ENCODE peak calls at places on chromosomes 2 and 18, in six cellular contexts. S is sciatic nerve; C is activated CD4-positive, alpha-beta T cell treated with anti-CD3 and anti-CD28 coated beads, Interleukin-2, amount 50 U/mL, for 48 hours; T is HTR-8/SVneo; P is pons; R is CD4-positive, alpha-beta T cell. J is an unnamed sample.

GRCh38 chr2:715847-716573 is 38.8 kb upstream of the TMEM18 start:
- DNase-seq in S (no peak), P (no peak), T (peak), R (no peak), C (no peak), J (peak)

GRCh38 chr2:24382363-24383021 is 22.2 kb upstream of the ITSN2 start:
- DNase-seq in C (peak), T (peak), R (peak), P (peak), S (peak), J (peak)

GRCh38 chr2:224362094-224362493 is 39.8 kb downstream of the FAM124B start:
- DNase-seq in R (no peak), C (no peak), S (no peak), P (no peak), T (no peak), J (no peak)

GRCh38 chr2:207472343-207473202 is 57.2 kb upstream of the CREB1 start:
- DNase-seq in R (no peak), P (no peak), T (no peak), C (no peak), S (no peak), J (no peak)

GRCh38 chr2:180876506-180876905 is 103.9 kb upstream of the UBE2E3 start:
- DNase-seq in S (no peak), C (no peak), R (no peak), P (no peak), T (no peak), J (no peak)

GRCh38 chr2:208392300-208392699 is 14.3 kb upstream of the PTH2R start:
- DNase-seq in P (no peak), C (no peak), S (no peak), T (no peak), R (no peak), J (no peak)

GRCh38 chr18:79589601-79590091 is 90.0 kb upstream of the CTDP1 start:
- DNase-seq in S (no peak), R (no peak), C (no peak), T (no peak), P (no peak), J (peak)

GRCh38 chr2:172531309-172531708 is 24.6 kb upstream of the PDK1 start:
- DNase-seq in T (no peak), R (no peak), S (no peak), C (no peak), P (no peak), J (no peak)

GRCh38 chr2:239561448-239562001 is 160.7 kb upstream of the HDAC4 start:
- DNase-seq in S (peak), T (no peak), R (no peak), P (no peak), C (no peak), J (no peak)

GRCh38 chr2:156670104-156670503 is 233.9 kb downstream of the GPD2 start:
- DNase-seq in T (no peak), C (no peak), R (no peak), P (no peak), S (no peak), J (no peak)

GRCh38 chr2:147641644-147642043 is 203.2 kb upstream of the ACVR2A start:
- DNase-seq in S (no peak), P (no peak), R (no peak), T (no peak), C (no peak), J (no peak)

GRCh38 chr2:142521492-142521891 is 356.0 kb upstream of the KYNU start:
- DNase-seq in C (no peak), T (no peak), S (no peak), P (no peak), R (no peak), J (no peak)

GRCh38 chr18:63258749-63259580 is 60.6 kb downstream of the BCL2 start:
- DNase-seq in R (no peak), T (no peak), P (peak), C (no peak), S (no peak), J (peak)

GRCh38 chr2:20618886-20619521 is 31.9 kb downstream of the HS1BP3 start:
- DNase-seq in C (no peak), R (no peak), S (peak), T (no peak), P (no peak), J (no peak)

GRCh38 chr2:72979896-72980295 is 62.6 kb downstream of the EMX1 start:
- DNase-seq in T (no peak), S (no peak), R (no peak), P (peak), C (no peak), J (no peak)

GRCh38 chr2:143219266-143219665 is 90.0 kb downstream of the ARHGAP15 start:
- DNase-seq in S (no peak), R (no peak), P (no peak), T (no peak), C (no peak), J (no peak)

GRCh38 chr2:148338544-148338943 is 306.0 kb upstream of the EPC2 start:
- DNase-seq in S (no peak), T (peak), R (no peak), C (no peak), P (no peak), J (no peak)

GRCh38 chr18:44536041-44536440 is 144.6 kb upstream of the SETBP1 start:
- DNase-seq in P (no peak), T (no peak), R (no peak), S (no peak), C (no peak), J (no peak)

GRCh38 chr2:165268751-165269150 is 29.5 kb downstream of the SCN2A start:
- DNase-seq in C (no peak), R (no peak), T (no peak), S (no peak), P (no peak), J (no peak)

GRCh38 chr2:235143789-235144188 is 192.0 kb downstream of the SH3BP4 start:
- DNase-seq in C (no peak), P (no peak), T (no peak), S (peak), R (no peak), J (no peak)

GRCh38 chr2:114661926-114662670 is 219.7 kb downstream of the DPP10 start:
- DNase-seq in P (peak), R (no peak), C (no peak), T (no peak), S (peak), J (no peak)

GRCh38 chr2:11963966-11964365 is 217.5 kb downstream of the LPIN1 start:
- DNase-seq in T (no peak), S (no peak), C (no peak), R (no peak), P (no peak), J (peak)

GRCh38 chr2:98623657-98624056 is 15.3 kb downstream of the UNC50 start:
- DNase-seq in R (no peak), S (peak), T (no peak), P (no peak), C (no peak), J (no peak)

GRCh38 chr2:223597071-223597470 is 5.1 kb downstream of the SCG2 start:
- DNase-seq in R (no peak), C (no peak), T (no peak), S (no peak), P (no peak), J (no peak)

GRCh38 chr2:25294573-25295462 is 46.9 kb downstream of the DNMT3A start:
- DNase-seq in P (peak), S (peak), T (no peak), R (peak), C (peak), J (peak)

GRCh38 chr2:12261993-12262680 is 454.6 kb upstream of the TRIB2 start:
- DNase-seq in T (no peak), R (no peak), C (no peak), P (no peak), S (no peak), J (no peak)

GRCh38 chr2:41933585-41934322 is 114.1 kb upstream of the PKDCC start:
- DNase-seq in P (no peak), T (peak), C (no peak), S (no peak), R (no peak), J (no peak)

GRCh38 chr2:27720004-27720551 is 51.4 kb upstream of the MRPL33 start:
- DNase-seq in P (no peak), S (no peak), R (no peak), C (peak), T (peak), J (no peak)

GRCh38 chr2:120396519-120397361 is 50.8 kb downstream of the INHBB start:
- DNase-seq in C (no peak), S (peak), R (no peak), T (no peak), P (no peak), J (no peak)

J was measured in DMS79 treated with DMSO at 0.1 percent for 48 hours.